ENCODE peak calls at places on chromosomes 16 and 17, in six cellular contexts. One of them, this sample, is unnamed.

GRCh38 chr17:17146791-17147406 is 59.2 kb downstream of the PLD6 start:
- DNase-seq in CD8-positive, alpha-beta memory T cell: no peak
- DNase-seq in AG04450: no peak
- DNase-seq in left ventricle myocardium inferior: no peak
- DNase-seq in SJCRH30: no peak
- DNase-seq in uterus: peak
- DNase-seq in this sample: peak

GRCh38 chr17:76353004-76353598 is 615 bp downstream of the PRPSAP1 start:
- DNase-seq in CD8-positive, alpha-beta memory T cell: peak
- DNase-seq in uterus: no peak
- DNase-seq in SJCRH30: peak
- DNase-seq in AG04450: no peak
- DNase-seq in left ventricle myocardium inferior: peak
- DNase-seq in this sample: peak

GRCh38 chr16:69662901-69663300 is 63.5 kb downstream of the NQO1 start:
- DNase-seq in AG04450: no peak
- DNase-seq in left ventricle myocardium inferior: no peak
- DNase-seq in uterus: no peak
- DNase-seq in SJCRH30: no peak
- DNase-seq in CD8-positive, alpha-beta memory T cell: no peak
- DNase-seq in this sample: no peak

GRCh38 chr16:88194397-88195020 is 188.2 kb upstream of the ZNF469 start:
- DNase-seq in uterus: no peak
- DNase-seq in SJCRH30: no peak
- DNase-seq in AG04450: no peak
- DNase-seq in CD8-positive, alpha-beta memory T cell: no peak
- DNase-seq in left ventricle myocardium inferior: no peak
- DNase-seq in this sample: peak

GRCh38 chr17:76996741-76997694 is 128.8 kb downstream of the MGAT5B start:
- DNase-seq in CD8-positive, alpha-beta memory T cell: no peak
- DNase-seq in uterus: no peak
- DNase-seq in AG04450: no peak
- DNase-seq in left ventricle myocardium inferior: no peak
- DNase-seq in SJCRH30: no peak
- DNase-seq in this sample: no peak

GRCh38 chr16:30838876-30839471 is 52.0 kb upstream of the ZNF629 start:
- DNase-seq in left ventricle myocardium inferior: no peak
- DNase-seq in SJCRH30: no peak
- DNase-seq in AG04450: no peak
- DNase-seq in uterus: no peak
- DNase-seq in CD8-positive, alpha-beta memory T cell: no peak
- DNase-seq in this sample: no peak

GRCh38 chr16:59586331-59586730 is 852.2 kb upstream of the GOT2 start:
- DNase-seq in CD8-positive, alpha-beta memory T cell: no peak
- DNase-seq in uterus: no peak
- DNase-seq in SJCRH30: no peak
- DNase-seq in AG04450: no peak
- DNase-seq in left ventricle myocardium inferior: no peak
- DNase-seq in this sample: no peak

GRCh38 chr17:7842380-7842949 is 8.4 kb downstream of the KDM6B start:
- DNase-seq in SJCRH30: peak
- DNase-seq in CD8-positive, alpha-beta memory T cell: peak
- DNase-seq in AG04450: peak
- DNase-seq in left ventricle myocardium inferior: peak
- DNase-seq in uterus: peak
- DNase-seq in this sample: no peak

GRCh38 chr16:68234188-68235104 is 1.5 kb downstream of the ESRP2 start:
- DNase-seq in CD8-positive, alpha-beta memory T cell: no peak
- DNase-seq in SJCRH30: no peak
- DNase-seq in left ventricle myocardium inferior: no peak
- DNase-seq in uterus: peak
- DNase-seq in AG04450: no peak
- DNase-seq in this sample: no peak

GRCh38 chr16:28846933-28847273 is 755 bp upstream of the TUFM start:
- DNase-seq in left ventricle myocardium inferior: no peak
- DNase-seq in CD8-positive, alpha-beta memory T cell: no peak
- DNase-seq in SJCRH30: no peak
- DNase-seq in AG04450: no peak
- DNase-seq in uterus: no peak
- DNase-seq in this sample: no peak

GRCh38 chr17:58052951-58053715 is 30.1 kb upstream of the DYNLL2 start:
- DNase-seq in left ventricle myocardium inferior: no peak
- DNase-seq in uterus: no peak
- DNase-seq in SJCRH30: no peak
- DNase-seq in CD8-positive, alpha-beta memory T cell: no peak
- DNase-seq in AG04450: no peak
- DNase-seq in this sample: no peak

GRCh38 chr17:62895650-62896301 is 70.3 kb upstream of the TANC2 start:
- DNase-seq in left ventricle myocardium inferior: no peak
- DNase-seq in uterus: no peak
- DNase-seq in CD8-positive, alpha-beta memory T cell: no peak
- DNase-seq in AG04450: no peak
- DNase-seq in SJCRH30: no peak
- DNase-seq in this sample: no peak

GRCh38 chr17:82231312-82231561 is 2.4 kb downstream of the SLC16A3 start:
- DNase-seq in left ventricle myocardium inferior: no peak
- DNase-seq in AG04450: no peak
- DNase-seq in CD8-positive, alpha-beta memory T cell: no peak
- DNase-seq in SJCRH30: no peak
- DNase-seq in uterus: no peak
- DNase-seq in this sample: no peak

GRCh38 chr16:84555418-84556196 is 51.1 kb upstream of the MEAK7 start:
- DNase-seq in left ventricle myocardium inferior: no peak
- DNase-seq in SJCRH30: no peak
- DNase-seq in AG04450: no peak
- DNase-seq in CD8-positive, alpha-beta memory T cell: no peak
- DNase-seq in uterus: no peak
- DNase-seq in this sample: no peak

GRCh38 chr16:79269211-79269863 is 331.2 kb downstream of the MAF start:
- DNase-seq in uterus: no peak
- DNase-seq in AG04450: no peak
- DNase-seq in left ventricle myocardium inferior: no peak
- DNase-seq in SJCRH30: no peak
- DNase-seq in CD8-positive, alpha-beta memory T cell: peak
- DNase-seq in this sample: no peak

GRCh38 chr16:88465387-88465983 is 12.4 kb downstream of the ZFPM1 start:
- DNase-seq in CD8-positive, alpha-beta memory T cell: no peak
- DNase-seq in AG04450: no peak
- DNase-seq in SJCRH30: no peak
- DNase-seq in left ventricle myocardium inferior: no peak
- DNase-seq in uterus: no peak
- DNase-seq in this sample: peak

GRCh38 chr16:8961811-8962390 is 1.8 kb downstream of the USP7 start:
- DNase-seq in CD8-positive, alpha-beta memory T cell: no peak
- DNase-seq in uterus: no peak
- DNase-seq in AG04450: no peak
- DNase-seq in SJCRH30: no peak
- DNase-seq in left ventricle myocardium inferior: no peak
- DNase-seq in this sample: no peak

GRCh38 chr17:75270218-75270965 is 639 bp downstream of the MIF4GD start:
- DNase-seq in CD8-positive, alpha-beta memory T cell: no peak
- DNase-seq in uterus: peak
- DNase-seq in AG04450: no peak
- DNase-seq in left ventricle myocardium inferior: peak
- DNase-seq in SJCRH30: peak
- DNase-seq in this sample: peak

GRCh38 chr16:66549284-66550131 is at the start of gene TK2:
- DNase-seq in CD8-positive, alpha-beta memory T cell: peak
- DNase-seq in uterus: peak
- DNase-seq in AG04450: peak
- DNase-seq in SJCRH30: peak
- DNase-seq in left ventricle myocardium inferior: peak
- DNase-seq in this sample: peak

GRCh38 chr16:19228057-19228456 is 57.5 kb upstream of the CLEC19A start:
- DNase-seq in uterus: no peak
- DNase-seq in left ventricle myocardium inferior: no peak
- DNase-seq in AG04450: no peak
- DNase-seq in CD8-positive, alpha-beta memory T cell: no peak
- DNase-seq in SJCRH30: peak
- DNase-seq in this sample: no peak

GRCh38 chr16:6889106-6889505 is 443.5 kb upstream of the RBFOX1 start:
- DNase-seq in uterus: no peak
- DNase-seq in left ventricle myocardium inferior: no peak
- DNase-seq in CD8-positive, alpha-beta memory T cell: no peak
- DNase-seq in SJCRH30: no peak
- DNase-seq in AG04450: no peak
- DNase-seq in this sample: no peak

GRCh38 chr16:73020409-73020884 is 27.5 kb downstream of the ZFHX3 start:
- DNase-seq in uterus: no peak
- DNase-seq in left ventricle myocardium inferior: peak
- DNase-seq in SJCRH30: peak
- DNase-seq in AG04450: peak
- DNase-seq in CD8-positive, alpha-beta memory T cell: no peak
- DNase-seq in this sample: no peak

GRCh38 chr16:86066755-86067154 is 167.8 kb downstream of the IRF8 start:
- DNase-seq in CD8-positive, alpha-beta memory T cell: no peak
- DNase-seq in left ventricle myocardium inferior: no peak
- DNase-seq in SJCRH30: no peak
- DNase-seq in uterus: no peak
- DNase-seq in AG04450: no peak
- DNase-seq in this sample: no peak

GRCh38 chr17:9645858-9646555 is 690 bp downstream of the USP43 start:
- DNase-seq in CD8-positive, alpha-beta memory T cell: peak
- DNase-seq in AG04450: no peak
- DNase-seq in left ventricle myocardium inferior: peak
- DNase-seq in SJCRH30: no peak
- DNase-seq in uterus: no peak
- DNase-seq in this sample: peak

GRCh38 chr17:9647014-9647413 is 1.7 kb downstream of the USP43 start:
- DNase-seq in left ventricle myocardium inferior: no peak
- DNase-seq in SJCRH30: no peak
- DNase-seq in AG04450: no peak
- DNase-seq in CD8-positive, alpha-beta memory T cell: no peak
- DNase-seq in uterus: no peak
- DNase-seq in this sample: no peak

GRCh38 chr17:9646556-9646905 is 1.2 kb downstream of the USP43 start:
- DNase-seq in uterus: no peak
- DNase-seq in AG04450: no peak
- DNase-seq in left ventricle myocardium inferior: no peak
- DNase-seq in CD8-positive, alpha-beta memory T cell: no peak
- DNase-seq in SJCRH30: no peak
- DNase-seq in this sample: no peak

GRCh38 chr17:9643611-9644010 is 1.7 kb upstream of the USP43 start:
- DNase-seq in SJCRH30: no peak
- DNase-seq in uterus: no peak
- DNase-seq in CD8-positive, alpha-beta memory T cell: no peak
- DNase-seq in left ventricle myocardium inferior: no peak
- DNase-seq in AG04450: no peak
- DNase-seq in this sample: no peak

DNA sequence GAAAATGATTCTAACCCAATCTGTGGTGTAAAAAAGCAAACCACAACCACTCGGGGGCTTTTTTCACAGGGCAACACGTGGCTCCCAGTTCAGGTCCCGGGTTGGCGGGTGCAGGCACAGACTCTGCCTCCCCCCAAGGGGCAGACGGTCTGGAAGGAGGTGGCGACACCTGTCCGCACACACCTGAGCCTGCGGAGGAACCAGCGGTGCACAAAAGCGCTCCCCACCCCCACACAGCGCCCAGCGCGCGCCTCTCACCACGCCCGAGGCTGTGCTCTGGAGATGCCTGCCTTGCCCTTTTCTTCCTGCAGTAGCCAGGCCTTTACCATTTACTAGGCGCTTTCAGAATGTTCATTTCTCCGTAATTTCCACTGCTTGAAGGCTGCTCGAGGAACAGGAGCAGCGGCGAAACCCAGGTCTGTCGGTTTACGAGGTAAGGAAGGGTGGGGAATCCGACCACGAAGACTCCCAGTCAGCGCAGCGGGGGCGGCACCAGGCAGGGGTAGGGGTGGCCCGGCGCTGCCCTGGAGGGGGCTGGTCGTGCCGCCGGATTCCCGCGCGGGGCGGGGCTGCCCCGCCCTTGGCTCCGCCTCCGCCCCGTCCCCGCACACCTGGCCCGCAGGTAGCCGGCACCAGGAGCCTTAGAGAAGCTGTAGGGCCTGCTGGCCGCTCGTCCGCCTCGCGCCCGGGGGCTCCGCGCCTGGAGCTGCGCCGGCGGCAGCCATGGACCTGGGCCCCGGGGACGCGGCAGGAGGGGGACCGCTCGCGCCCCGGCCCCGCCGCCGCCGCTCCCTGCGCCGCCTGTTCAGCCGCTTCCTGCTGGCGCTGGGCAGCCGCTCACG is at the start of gene USP43:
- DNase-seq in AG04450: no peak
- DNase-seq in CD8-positive, alpha-beta memory T cell: peak
- DNase-seq in left ventricle myocardium inferior: no peak
- DNase-seq in SJCRH30: no peak
- DNase-seq in uterus: no peak
- DNase-seq in this sample: peak
- H3K27ac ChIP-seq in AG04450: no peak
- H3K27ac ChIP-seq in CD8-positive, alpha-beta memory T cell: no peak
- H3K27ac ChIP-seq in left ventricle myocardium inferior: no peak
- H3K27ac ChIP-seq in SJCRH30: no peak
- H3K27ac ChIP-seq in uterus: no peak
- H3K27ac ChIP-seq in this sample: peak

GRCh38 chr16:57755061-57755684 is 19.6 kb downstream of the KATNB1 start:
- DNase-seq in CD8-positive, alpha-beta memory T cell: no peak
- DNase-seq in left ventricle myocardium inferior: peak
- DNase-seq in uterus: no peak
- DNase-seq in SJCRH30: no peak
- DNase-seq in AG04450: no peak
- DNase-seq in this sample: no peak
- H3K27ac ChIP-seq in CD8-positive, alpha-beta memory T cell: no peak
- H3K27ac ChIP-seq in left ventricle myocardium inferior: no peak
- H3K27ac ChIP-seq in uterus: no peak
- H3K27ac ChIP-seq in SJCRH30: no peak
- H3K27ac ChIP-seq in AG04450: no peak
- H3K27ac ChIP-seq in this sample: no peak

GRCh38 chr16:10949424-10949970 is 5.1 kb downstream of the CLEC16A start:
- DNase-seq in uterus: no peak
- DNase-seq in SJCRH30: no peak
- DNase-seq in AG04450: no peak
- DNase-seq in left ventricle myocardium inferior: no peak
- DNase-seq in CD8-positive, alpha-beta memory T cell: no peak
- DNase-seq in this sample: no peak
- H3K27ac ChIP-seq in uterus: no peak
- H3K27ac ChIP-seq in SJCRH30: no peak
- H3K27ac ChIP-seq in AG04450: no peak
- H3K27ac ChIP-seq in left ventricle myocardium inferior: no peak
- H3K27ac ChIP-seq in CD8-positive, alpha-beta memory T cell: no peak
- H3K27ac ChIP-seq in this sample: peak

GRCh38 chr17:73369126-73369525 is 57.3 kb upstream of the CDC42EP4 start:
- DNase-seq in AG04450: no peak
- DNase-seq in SJCRH30: no peak
- DNase-seq in CD8-positive, alpha-beta memory T cell: no peak
- DNase-seq in left ventricle myocardium inferior: peak
- DNase-seq in uterus: no peak
- DNase-seq in this sample: peak

GRCh38 chr17:73363788-73364522 is 52.2 kb upstream of the CDC42EP4 start:
- DNase-seq in left ventricle myocardium inferior: no peak
- DNase-seq in CD8-positive, alpha-beta memory T cell: no peak
- DNase-seq in AG04450: no peak
- DNase-seq in SJCRH30: no peak
- DNase-seq in uterus: no peak
- DNase-seq in this sample: no peak

GRCh38 chr17:73368085-73368631 is 56.4 kb upstream of the CDC42EP4 start:
- DNase-seq in uterus: no peak
- DNase-seq in left ventricle myocardium inferior: no peak
- DNase-seq in AG04450: no peak
- DNase-seq in SJCRH30: no peak
- DNase-seq in CD8-positive, alpha-beta memory T cell: no peak
- DNase-seq in this sample: no peak

GRCh38 chr17:73365203-73365933 is 53.6 kb upstream of the CDC42EP4 start:
- DNase-seq in SJCRH30: no peak
- DNase-seq in AG04450: no peak
- DNase-seq in left ventricle myocardium inferior: peak
- DNase-seq in CD8-positive, alpha-beta memory T cell: no peak
- DNase-seq in uterus: no peak
- DNase-seq in this sample: no peak

GRCh38 chr17:73365934-73366623 is 54.3 kb upstream of the CDC42EP4 start:
- DNase-seq in SJCRH30: no peak
- DNase-seq in uterus: no peak
- DNase-seq in AG04450: no peak
- DNase-seq in left ventricle myocardium inferior: peak
- DNase-seq in CD8-positive, alpha-beta memory T cell: no peak
- DNase-seq in this sample: peak
- H3K27ac ChIP-seq in SJCRH30: no peak
- H3K27ac ChIP-seq in uterus: peak
- H3K27ac ChIP-seq in AG04450: no peak
- H3K27ac ChIP-seq in left ventricle myocardium inferior: peak
- H3K27ac ChIP-seq in CD8-positive, alpha-beta memory T cell: no peak
- H3K27ac ChIP-seq in this sample: peak

This sample was measured in WERI-Rb-1.